ENCODE peak calls at places on chromosomes 16 and 17, in ten cellular contexts. I is A549, M is heart left ventricle, D is NCI-H1417, J is HT1080, K is H1, Q is AG04449, Z is uterus, X is lower leg skin, A is adrenal gland. Y is an unnamed sample.

GRCh38 chr16:1839554-1839953 is 12.5 kb downstream of the FAHD1 start:
- DNase-seq in M (no peak), A (no peak), X (no peak), I (no peak), J (peak; percentile 24), K (no peak), Z (no peak), D (no peak), Q (peak; percentile 50), Y (no peak)

GRCh38 chr16:50457979-50458461 is 89.2 kb upstream of the BRD7 start:
- DNase-seq in D (no peak), Q (no peak), Z (no peak), X (no peak), K (no peak), A (no peak), M (no peak), I (no peak), J (no peak), Y (no peak)

GRCh38 chr16:22969567-22969966 is 155.6 kb downstream of the HS3ST2 start:
- DNase-seq in Q (no peak), D (no peak), J (peak; percentile 13), A (no peak), K (no peak), X (no peak), Z (no peak), I (no peak), M (no peak), Y (no peak)

GRCh38 chr16:4053663-4054479 is 62.4 kb downstream of the ADCY9 start:
- DNase-seq in I (peak; percentile 29), X (peak; percentile 96), M (no peak), J (no peak), Z (peak; percentile 64), Q (peak; percentile 80), A (peak; percentile 81), K (no peak), D (peak; percentile 79), Y (peak; percentile 62)

GRCh38 chr17:2435852-2436251 is 35.0 kb upstream of the MNT start:
- DNase-seq in M (no peak), Z (no peak), K (peak; percentile 51), J (no peak), I (no peak), D (peak; percentile 86), Q (no peak), A (no peak), X (peak; percentile 40), Y (no peak)

GRCh38 chr17:16463341-16464000 is 28.5 kb downstream of the LRRC75A start:
- DNase-seq in Z (no peak), Q (no peak), J (no peak), X (no peak), M (peak; percentile 73), I (peak; percentile 62), K (no peak), A (peak; percentile 75), D (peak; percentile 55), Y (no peak)

GRCh38 chr16:3503513-3503912 is 2.7 kb downstream of the CLUAP1 start:
- DNase-seq in J (no peak), I (no peak), M (no peak), A (no peak), Z (no peak), Q (no peak), D (no peak), K (no peak), X (no peak), Y (no peak)

GRCh38 chr16:51022852-51023251 is 128.2 kb downstream of the SALL1 start:
- DNase-seq in Z (no peak), I (no peak), Q (no peak), K (no peak), M (no peak), D (no peak), J (no peak), A (no peak), X (no peak), Y (no peak)

GRCh38 chr16:86508028-86508946 is 2.0 kb upstream of the FOXF1 start:
- DNase-seq in J (no peak), M (no peak), K (peak; percentile 79), Q (no peak), Z (no peak), A (no peak), I (peak; percentile 25), D (no peak), X (no peak), Y (no peak)

GRCh38 chr16:51524555-51525373 is 373.7 kb upstream of the SALL1 start:
- DNase-seq in D (no peak), A (no peak), X (no peak), Q (no peak), I (peak; percentile 59), Z (no peak), K (no peak), J (peak; percentile 75), M (no peak), Y (no peak)

GRCh38 chr16:74232831-74233465 is 63.7 kb upstream of the PSMD7 start:
- DNase-seq in I (no peak), K (no peak), J (no peak), X (no peak), Z (no peak), A (no peak), D (no peak), M (no peak), Q (no peak), Y (no peak)

GRCh38 chr17:64423881-64424280 is 25.0 kb upstream of the MILR1 start:
- DNase-seq in Z (no peak), M (no peak), X (no peak), Q (no peak), A (no peak), J (no peak), D (no peak), I (no peak), K (no peak), Y (no peak)

GRCh38 chr17:42312285-42313130 is 24.2 kb downstream of the STAT5A start:
- DNase-seq in A (peak; percentile 92), I (peak; percentile 77), Q (no peak), J (no peak), M (peak; percentile 91), D (peak; percentile 71), K (peak; percentile 90), X (peak; percentile 96), Z (peak; percentile 86), Y (no peak)

GRCh38 chr16:65728172-65728571 is 606.3 kb upstream of the CDH11 start:
- DNase-seq in M (peak; percentile 28), X (no peak), K (no peak), D (no peak), A (no peak), Z (no peak), I (no peak), J (no peak), Q (no peak), Y (no peak)

GRCh38 chr16:12639044-12639443 is 164.6 kb downstream of the CPPED1 start:
- DNase-seq in X (peak; percentile 65), A (no peak), D (no peak), Q (peak; percentile 23), K (no peak), M (no peak), I (peak; percentile 66), Z (no peak), J (peak; percentile 81), Y (peak; percentile 29)

GRCh38 chr16:11016993-11017392 is 72.6 kb downstream of the CLEC16A start:
- DNase-seq in Z (peak; percentile 39), K (no peak), I (peak; percentile 56), D (peak; percentile 38), Q (no peak), A (peak; percentile 82), X (peak; percentile 98), J (peak; percentile 78), M (peak; percentile 84), Y (no peak)

GRCh38 chr16:34743115-34743514 is 1283.7 kb downstream of the TP53TG3F start:
- DNase-seq in Z (no peak), A (no peak), J (no peak), K (no peak), I (no peak), X (no peak), M (no peak), Q (no peak), D (no peak), Y (no peak)

GRCh38 chr17:38352245-38353083 is 820 bp downstream of the SOCS7 start:
- DNase-seq in I (no peak), D (no peak), J (no peak), X (no peak), Q (no peak), Z (peak; percentile 28), K (peak; percentile 66), A (peak; percentile 37), M (peak; percentile 39), Y (no peak)

GRCh38 chr16:75265911-75266701 is 14.7 kb upstream of the BCAR1 start:
- DNase-seq in Q (no peak), K (peak; percentile 93), A (peak; percentile 81), D (peak; percentile 53), Z (peak; percentile 84), J (peak; percentile 68), I (peak; percentile 77), X (peak; percentile 94), M (peak; percentile 73), Y (no peak)

Y was measured in HS-27A.